ENCODE peak calls at places on chromosomes 3 and 15, in four cellular contexts. W, M, S and Y are unnamed samples. For H3K4me1, the result is how much of the 10 kb centered on the place peaks cover.

GRCh38 chr15:83372434-83372873 is 74.7 kb upstream of the SH3GL3 start:
- DNase-seq in W (no peak), M (no peak), S (peak), Y (no peak)

GRCh38 chr3:29185706-29186105 is 95.2 kb upstream of the RBMS3 start:
- DNase-seq in W (no peak), M (no peak), S (no peak), Y (no peak)

GRCh38 chr15:34335176-34335575 is 2.4 kb downstream of the SLC12A6 start:
- DNase-seq in W (no peak), M (no peak), S (no peak), Y (no peak)

GRCh38 chr3:71245052-71245488 is 338.5 kb downstream of the FOXP1 start:
- DNase-seq in W (no peak), M (peak), S (peak), Y (no peak)

GRCh38 chr15:51775967-51776816 is 24.8 kb downstream of the TMOD2 start:
- DNase-seq in W (no peak), M (peak), S (peak), Y (peak)

GRCh38 chr3:160448845-160449659 is 534 bp downstream of the TRIM59 start:
- DNase-seq in W (no peak), M (no peak), S (no peak), Y (no peak)

GRCh38 chr3:128226794-128227399 is 73.6 kb downstream of the EEFSEC start:
- DNase-seq in W (peak), M (no peak), S (peak), Y (no peak)

GRCh38 chr3:136249593-136250225 is 431 bp upstream of the PCCB start:
- DNase-seq in W (no peak), M (peak), S (no peak), Y (no peak)

GRCh38 chr15:46293550-46293949 is 658.7 kb downstream of the SQOR start:
- DNase-seq in W (no peak), M (no peak), S (peak), Y (no peak)

GRCh38 chr3:188294823-188295487 is 141.0 kb downstream of the LPP start:
- DNase-seq in W (no peak), M (no peak), S (peak), Y (peak)

DNA sequence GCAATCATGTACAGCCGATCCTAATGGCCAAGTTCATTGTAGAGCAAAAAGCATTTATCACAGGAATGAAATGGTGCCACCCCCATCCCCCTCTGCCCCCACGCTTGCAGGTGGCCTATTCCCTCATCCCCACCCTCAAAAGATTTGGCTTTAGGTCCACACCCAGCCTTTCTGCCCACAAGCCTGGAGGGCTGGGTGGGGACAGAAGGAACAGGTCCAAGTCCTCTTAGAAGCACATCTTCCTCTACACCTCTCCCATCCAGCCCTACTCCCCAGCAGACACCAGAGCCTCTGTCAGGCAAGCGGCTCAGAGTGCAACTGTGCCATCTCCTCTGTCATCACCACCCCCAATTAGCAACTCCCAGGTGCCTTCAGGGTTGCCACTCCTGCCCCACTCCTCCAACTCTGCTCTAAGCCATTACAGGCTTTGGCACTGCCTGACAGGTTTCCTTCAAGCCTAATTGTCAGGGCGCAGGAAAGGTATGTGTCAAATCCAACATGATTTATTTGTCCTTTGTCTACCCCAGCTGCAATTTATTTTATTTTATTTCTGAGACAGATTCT is 49.4 kb downstream of the DAPK2 start:
- DNase-seq in W (no peak), M (no peak), S (no peak), Y (no peak)
- H3K4me1 ChIP-seq in W (half or more), M (under half), S (under half), Y (under half)

GRCh38 chr3:154743418-154743817 is 313.4 kb upstream of the GPR149 start:
- DNase-seq in W (no peak), M (no peak), S (no peak), Y (no peak)
- H3K4me1 ChIP-seq in W (under half), M (under half), S (under half), Y (under half)

GRCh38 chr3:12948371-12948770 is 107.0 kb upstream of the RPL32 start:
- DNase-seq in W (no peak), M (no peak), S (no peak), Y (no peak)
- H3K4me1 ChIP-seq in W (half or more), M (under half), S (under half), Y (under half)

DNA sequence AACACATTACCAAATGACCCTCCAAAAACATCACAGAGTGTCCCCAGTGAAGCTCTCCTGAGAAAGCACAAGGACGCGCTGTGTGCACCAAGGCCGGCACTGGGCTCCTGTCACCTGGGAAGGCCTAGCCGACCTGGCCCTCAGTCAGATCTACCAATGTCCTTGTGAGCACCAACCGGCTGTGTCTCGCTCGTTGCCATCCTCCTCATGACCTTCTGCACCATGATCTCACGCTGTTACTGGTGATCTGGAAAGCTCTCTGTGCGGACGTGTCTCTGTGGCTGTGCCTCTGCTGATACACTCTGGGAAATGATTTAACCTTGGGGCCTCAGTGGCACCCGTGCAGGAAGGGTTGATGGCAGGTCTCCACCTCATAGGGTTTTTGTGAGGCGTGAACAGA is 24.2 kb downstream of the ZXDC start:
- DNase-seq in W (no peak), M (no peak), S (no peak), Y (peak)
- H3K4me1 ChIP-seq in W (under half), M (under half), S (under half), Y (under half)

GRCh38 chr3:58052373-58053273 is 44.4 kb downstream of the FLNB start:
- DNase-seq in W (peak), M (peak), S (peak), Y (peak)

GRCh38 chr3:58054652-58055051 is 46.4 kb downstream of the FLNB start:
- DNase-seq in W (no peak), M (no peak), S (no peak), Y (no peak)

GRCh38 chr3:58051196-58051595 is 43.0 kb downstream of the FLNB start:
- DNase-seq in W (no peak), M (peak), S (no peak), Y (peak)

GRCh38 chr3:58058654-58059263 is 50.5 kb downstream of the FLNB start:
- DNase-seq in W (no peak), M (no peak), S (no peak), Y (no peak)

GRCh38 chr3:58055309-58055708 is 47.1 kb downstream of the FLNB start:
- DNase-seq in W (no peak), M (no peak), S (no peak), Y (no peak)
- H3K4me1 ChIP-seq in W (under half), M (under half), S (under half), Y (under half)

GRCh38 chr3:32895701-32896100 is 55.7 kb upstream of the CCR4 start:
- DNase-seq in W (no peak), M (no peak), S (no peak), Y (no peak)
- H3K4me1 ChIP-seq in W (under half), M (under half), S (under half), Y (under half)

GRCh38 chr3:30614943-30615342 is 8.5 kb downstream of the TGFBR2 start:
- DNase-seq in W (no peak), M (no peak), S (no peak), Y (no peak)

GRCh38 chr3:30614373-30614772 is 8.0 kb downstream of the TGFBR2 start:
- DNase-seq in W (no peak), M (no peak), S (no peak), Y (no peak)

GRCh38 chr3:30612422-30613134 is 6.2 kb downstream of the TGFBR2 start:
- DNase-seq in W (no peak), M (no peak), S (no peak), Y (no peak)

GRCh38 chr3:30611613-30612421 is 5.4 kb downstream of the TGFBR2 start:
- DNase-seq in W (no peak), M (no peak), S (peak), Y (no peak)

DNA sequence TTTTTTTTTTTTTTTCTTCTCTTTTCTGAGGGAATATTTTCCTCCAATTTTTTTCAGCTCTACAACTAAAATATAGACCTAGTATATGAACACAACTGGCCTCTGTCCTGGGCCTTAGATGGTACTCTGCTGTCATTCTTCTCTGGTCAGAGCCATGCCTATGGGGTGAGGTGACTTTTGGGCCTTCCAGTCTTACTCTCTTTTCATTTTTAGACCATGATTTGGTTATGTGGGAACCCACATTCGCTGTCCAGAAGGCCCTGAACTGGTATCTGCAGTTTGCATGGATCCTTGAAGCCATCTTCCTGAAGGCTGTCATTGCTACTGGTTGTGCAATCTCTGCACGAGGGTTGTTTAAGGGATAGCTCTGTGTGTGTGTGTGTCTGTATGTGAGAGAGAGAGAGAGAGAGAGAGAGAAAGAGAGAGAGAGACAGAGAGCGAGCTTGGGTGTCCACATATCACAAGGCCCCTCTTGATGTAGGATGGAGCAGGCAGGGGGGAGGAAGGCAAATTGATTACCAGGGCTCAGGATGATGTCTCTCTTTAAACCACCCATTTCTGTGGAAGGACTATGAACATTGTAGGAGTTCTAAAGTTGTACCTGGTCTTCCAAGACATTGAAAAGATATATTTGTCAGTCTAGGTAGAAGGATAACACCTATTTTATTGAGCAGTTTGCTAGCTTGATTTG is 6.9 kb downstream of the TGFBR2 start:
- DNase-seq in W (no peak), M (no peak), S (no peak), Y (peak)
- H3K4me1 ChIP-seq in W (half or more), M (under half), S (under half), Y (half or more)

DNA sequence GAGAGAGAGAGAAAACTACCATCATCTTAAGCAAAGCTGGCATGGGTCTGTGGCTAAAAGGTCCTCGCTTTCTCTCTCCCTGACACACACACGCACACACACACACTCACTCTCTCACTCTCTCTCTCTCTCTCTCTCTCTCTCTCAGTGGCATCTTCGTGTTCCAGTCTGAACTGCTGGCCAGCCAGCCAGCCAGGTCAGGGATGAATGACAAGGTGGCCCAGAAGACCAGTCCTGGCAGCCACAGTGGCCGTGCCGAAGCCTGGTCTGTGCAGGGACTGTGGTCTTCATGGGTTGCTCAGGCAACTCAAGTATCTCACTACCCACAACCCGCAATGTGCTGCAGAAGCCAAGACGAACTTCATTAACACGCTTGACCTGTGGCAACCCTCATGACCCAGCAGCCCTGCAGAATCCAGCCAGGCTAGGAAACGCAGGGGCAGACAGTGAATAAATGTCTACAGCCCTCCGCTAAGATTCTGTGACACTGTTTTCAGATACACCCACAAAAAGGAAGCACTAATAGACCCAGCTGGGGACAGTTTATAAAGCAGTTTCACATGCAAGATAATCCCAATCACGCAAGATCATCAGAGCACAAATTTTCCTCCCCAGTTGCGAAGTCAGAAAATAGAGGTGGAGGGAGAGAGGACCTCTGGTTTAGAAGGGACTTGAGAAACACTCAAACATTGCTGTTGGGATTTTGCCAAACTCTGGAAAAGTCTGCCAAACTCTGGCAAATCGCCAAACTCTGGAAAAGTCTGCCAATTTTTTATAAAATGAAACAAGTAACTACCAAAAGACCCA is 66.4 kb downstream of the XXYLT1 start:
- DNase-seq in W (no peak), M (no peak), S (no peak), Y (peak)
- H3K4me1 ChIP-seq in W (under half), M (under half), S (under half), Y (under half)